ENCODE peak calls at places on chromosomes 4 and X, in nine cellular contexts. L, F, C, W, T, R, S, Y and X are unnamed samples.

GRCh38 chr4:27048350-27049100 is 187.9 kb downstream of the STIM2 start:
- DNase-seq in L (peak), F (no peak), C (no peak), W (no peak), T (no peak), R (no peak), S (no peak), Y (peak), X (no peak)

GRCh38 chrX:153627675-153628111 is 19.3 kb upstream of the DUSP9 start:
- DNase-seq in L (no peak), F (no peak), C (peak), W (peak), T (peak), R (no peak), S (no peak), Y (peak), X (no peak)

GRCh38 chrX:85379174-85379907 is at the start of gene POF1B:
- DNase-seq in L (no peak), F (peak), C (no peak), W (no peak), T (peak), R (no peak), S (peak), Y (no peak), X (peak)

GRCh38 chr4:103018391-103019318 is 850 bp downstream of the SLC9B1 start:
- DNase-seq in L (peak), F (peak), C (peak), W (peak), T (no peak), R (no peak), S (no peak), Y (peak), X (no peak)

GRCh38 chr4:105627620-105628019 is 75.2 kb downstream of the ARHGEF38 start:
- DNase-seq in L (no peak), F (no peak), C (no peak), W (no peak), T (no peak), R (no peak), S (no peak), Y (no peak), X (no peak)

GRCh38 chrX:120839506-120839905 is 36.2 kb downstream of the CT47B1 start:
- DNase-seq in L (no peak), F (no peak), C (no peak), W (no peak), T (no peak), R (no peak), S (no peak), Y (no peak), X (no peak)

GRCh38 chr4:5974321-5974720 is 43.9 kb downstream of the C4orf50 start:
- DNase-seq in L (no peak), F (no peak), C (no peak), W (no peak), T (no peak), R (peak), S (no peak), Y (no peak), X (peak)

GRCh38 chr4:120049732-120050494 is 16.7 kb downstream of the MAD2L1 start:
- DNase-seq in L (peak), F (peak), C (peak), W (peak), T (peak), R (peak), S (peak), Y (peak), X (peak)

GRCh38 chr4:94127707-94128328 is 79.8 kb upstream of the SMARCAD1 start:
- DNase-seq in L (peak), F (no peak), C (no peak), W (peak), T (no peak), R (no peak), S (no peak), Y (peak), X (no peak)

GRCh38 chr4:37453004-37453360 is 208.4 kb downstream of the NWD2 start:
- DNase-seq in L (peak), F (peak), C (no peak), W (peak), T (peak), R (no peak), S (peak), Y (peak), X (peak)

GRCh38 chrX:66680451-66680850 is 41.6 kb upstream of the EDA2R start:
- DNase-seq in L (no peak), F (no peak), C (no peak), W (no peak), T (no peak), R (no peak), S (no peak), Y (no peak), X (no peak)

DNA sequence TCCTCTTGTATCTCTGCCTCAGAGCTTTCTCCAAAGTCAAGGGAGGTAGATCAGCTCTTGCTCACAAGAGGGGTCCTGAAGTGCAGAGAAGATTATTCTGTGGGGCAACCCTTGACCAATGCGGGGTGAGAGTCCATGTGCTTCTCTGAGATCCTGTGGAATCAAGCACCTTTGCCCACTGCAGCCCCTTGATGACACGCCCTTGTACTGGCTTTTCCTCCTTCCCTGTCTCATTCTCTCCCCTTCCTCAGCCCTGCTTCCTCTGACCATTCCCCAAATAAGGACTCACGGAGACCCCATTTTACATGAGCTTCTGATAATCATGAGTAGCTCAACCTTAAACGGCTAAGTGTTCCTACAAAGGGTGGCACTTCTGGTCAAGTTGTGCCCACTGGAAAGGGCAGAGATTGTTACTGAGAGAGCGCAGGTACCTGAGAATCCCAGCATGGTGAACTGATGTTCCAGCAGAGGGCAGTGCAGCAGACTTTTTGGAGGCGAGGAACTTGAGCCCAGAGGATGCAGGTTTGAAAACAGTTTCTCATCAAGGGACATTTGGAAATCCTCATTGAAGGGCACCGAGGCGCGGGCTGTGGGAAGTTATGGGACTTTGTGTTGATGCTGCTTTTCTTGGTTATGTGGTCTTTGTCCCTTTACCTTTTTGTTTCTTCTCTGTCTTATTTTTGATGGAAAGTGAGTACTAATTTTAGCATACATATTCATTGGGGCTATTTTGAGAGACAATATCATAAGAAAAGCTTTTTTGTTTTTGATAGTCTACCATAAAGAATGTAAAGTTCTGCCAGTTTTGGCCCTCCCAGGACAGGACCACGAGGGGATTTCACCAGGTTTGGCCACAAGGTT is 201.3 kb downstream of the RBM46 start:
- DNase-seq in L (peak), F (peak), C (no peak), W (peak), T (peak), R (no peak), S (peak), Y (peak), X (peak)
- TF ChIP-seq EP300 in L (no peak), F (no peak), C (no peak), W (no peak), T (no peak), R (no peak), S (no peak), Y (no peak), X (no peak)

GRCh38 chr4:164239976-164240375 is 514.0 kb upstream of the SMIM31 start:
- DNase-seq in L (no peak), F (no peak), C (no peak), W (no peak), T (no peak), R (no peak), S (no peak), Y (no peak), X (no peak)
- TF ChIP-seq POLR2AphosphoS5 in L (no peak), F (no peak), C (no peak), W (no peak), T (no peak), R (no peak), S (no peak), Y (no peak), X (no peak)

GRCh38 chr4:124839786-124840390 is 127.4 kb upstream of the ANKRD50 start:
- DNase-seq in L (no peak), F (no peak), C (no peak), W (no peak), T (no peak), R (no peak), S (no peak), Y (no peak), X (no peak)
- TF ChIP-seq EP300 in L (no peak), F (no peak), C (no peak), W (no peak), T (no peak), R (no peak), S (no peak), Y (no peak), X (no peak)

GRCh38 chr4:1305781-1306455 is 16.2 kb downstream of the MAEA start:
- DNase-seq in L (peak), F (peak), C (no peak), W (no peak), T (no peak), R (no peak), S (no peak), Y (no peak), X (no peak)

GRCh38 chr4:1310796-1311715 is 21.4 kb downstream of the MAEA start:
- DNase-seq in L (no peak), F (no peak), C (no peak), W (no peak), T (no peak), R (no peak), S (no peak), Y (no peak), X (no peak)

GRCh38 chr4:1307951-1308735 is 18.5 kb downstream of the MAEA start:
- DNase-seq in L (no peak), F (no peak), C (no peak), W (no peak), T (no peak), R (no peak), S (no peak), Y (no peak), X (no peak)

GRCh38 chr4:1310031-1310795 is 20.5 kb downstream of the MAEA start:
- DNase-seq in L (no peak), F (no peak), C (no peak), W (no peak), T (no peak), R (no peak), S (no peak), Y (no peak), X (no peak)

GRCh38 chr4:1309261-1310010 is 19.7 kb downstream of the MAEA start:
- DNase-seq in L (peak), F (peak), C (peak), W (peak), T (peak), R (peak), S (peak), Y (peak), X (peak)
- TF ChIP-seq POLR2AphosphoS5 in L (no peak), F (no peak), C (peak), W (peak), T (no peak), R (no peak), S (no peak), Y (peak), X (peak)

DNA sequence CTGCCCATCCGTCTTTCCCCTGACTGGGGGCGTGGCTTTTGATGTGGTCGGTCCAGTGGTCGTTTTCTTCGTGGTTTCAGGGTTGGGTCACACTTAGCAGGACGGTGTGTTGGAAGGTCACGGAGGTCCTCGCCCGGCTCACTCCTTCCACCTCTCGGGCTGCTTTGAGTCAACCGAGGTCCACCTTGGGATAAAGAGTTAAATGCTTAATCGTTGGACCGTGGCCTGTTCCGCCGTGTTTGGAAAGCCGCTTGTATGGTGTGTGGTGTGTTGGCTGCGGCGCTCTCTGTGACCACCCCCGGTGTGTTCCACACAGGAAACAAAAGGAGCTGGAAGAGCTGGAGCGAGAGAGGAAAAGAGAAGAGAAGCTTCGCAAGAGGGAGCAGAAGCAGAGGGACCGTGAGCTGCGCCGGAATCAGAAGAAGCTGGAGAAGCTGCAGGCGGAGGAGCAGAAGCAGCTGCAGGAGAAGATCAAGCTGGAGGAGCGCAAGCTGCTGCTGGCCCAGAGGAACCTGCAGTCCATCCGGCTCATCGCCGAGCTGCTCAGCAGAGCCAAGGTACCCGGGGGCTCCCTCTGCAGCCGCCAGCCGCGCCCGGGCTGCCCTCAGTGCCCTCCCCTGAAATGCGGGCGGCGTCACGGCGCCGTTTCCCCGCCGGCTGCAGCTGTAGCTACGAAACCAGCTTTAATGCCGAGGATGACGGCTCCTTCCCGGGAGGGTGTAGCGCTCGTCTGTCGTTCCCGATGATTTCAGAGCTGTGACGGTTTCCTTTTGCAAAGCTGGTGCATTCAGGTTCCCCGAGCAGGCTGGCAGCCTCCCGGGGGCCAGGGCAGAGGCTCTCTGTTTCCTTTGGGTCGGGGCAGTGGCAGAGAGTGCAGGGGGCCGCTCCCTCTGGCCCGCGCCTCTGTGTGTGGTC is 7.7 kb downstream of the AKAP17A start:
- DNase-seq in L (no peak), F (no peak), C (no peak), W (no peak), T (no peak), R (peak), S (no peak), Y (no peak), X (no peak)
- TF ChIP-seq EP300 in L (no peak), F (no peak), C (no peak), W (no peak), T (no peak), R (no peak), S (no peak), Y (no peak), X (no peak)

GRCh38 chr4:78219825-78220224 is 162.7 kb downstream of the FRAS1 start:
- DNase-seq in L (no peak), F (no peak), C (no peak), W (peak), T (no peak), R (no peak), S (no peak), Y (no peak), X (no peak)

GRCh38 chr4:78218260-78218659 is 161.1 kb downstream of the FRAS1 start:
- DNase-seq in L (no peak), F (no peak), C (no peak), W (peak), T (no peak), R (no peak), S (no peak), Y (no peak), X (no peak)

GRCh38 chr4:78214078-78214477 is 157.0 kb downstream of the FRAS1 start:
- DNase-seq in L (no peak), F (no peak), C (no peak), W (no peak), T (no peak), R (no peak), S (no peak), Y (no peak), X (no peak)

GRCh38 chr4:78220283-78220682 is 163.2 kb downstream of the FRAS1 start:
- DNase-seq in L (no peak), F (no peak), C (no peak), W (peak), T (no peak), R (no peak), S (no peak), Y (no peak), X (no peak)

GRCh38 chr4:78217557-78217956 is 160.4 kb downstream of the FRAS1 start:
- DNase-seq in L (no peak), F (no peak), C (no peak), W (no peak), T (no peak), R (no peak), S (no peak), Y (no peak), X (no peak)
- TF ChIP-seq POLR2AphosphoS5 in L (no peak), F (no peak), C (no peak), W (no peak), T (no peak), R (no peak), S (no peak), Y (no peak), X (no peak)

GRCh38 chr4:3341760-3342159 is 48.9 kb downstream of the RGS12 start:
- DNase-seq in L (no peak), F (no peak), C (no peak), W (no peak), T (no peak), R (no peak), S (no peak), Y (no peak), X (no peak)

GRCh38 chr4:3340038-3340702 is 47.3 kb downstream of the RGS12 start:
- DNase-seq in L (no peak), F (no peak), C (no peak), W (no peak), T (no peak), R (no peak), S (no peak), Y (no peak), X (no peak)

GRCh38 chr4:3339566-3339965 is 46.7 kb downstream of the RGS12 start:
- DNase-seq in L (no peak), F (no peak), C (no peak), W (no peak), T (no peak), R (no peak), S (no peak), Y (no peak), X (no peak)

GRCh38 chr4:3342182-3342854 is 49.5 kb downstream of the RGS12 start:
- DNase-seq in L (no peak), F (no peak), C (no peak), W (peak), T (no peak), R (no peak), S (no peak), Y (no peak), X (no peak)

GRCh38 chr4:3340703-3341088 is 47.9 kb downstream of the RGS12 start:
- DNase-seq in L (no peak), F (no peak), C (no peak), W (no peak), T (peak), R (no peak), S (no peak), Y (no peak), X (peak)
- TF ChIP-seq EP300 in L (no peak), F (no peak), C (no peak), W (no peak), T (no peak), R (no peak), S (no peak), Y (no peak), X (no peak)

GRCh38 chr4:113471141-113471860 is 290.2 kb downstream of the CAMK2D start:
- DNase-seq in L (no peak), F (no peak), C (no peak), W (no peak), T (no peak), R (no peak), S (no peak), Y (no peak), X (no peak)

GRCh38 chr4:113467581-113467980 is 294.0 kb downstream of the CAMK2D start:
- DNase-seq in L (no peak), F (no peak), C (no peak), W (no peak), T (no peak), R (no peak), S (no peak), Y (no peak), X (no peak)

GRCh38 chr4:113469023-113469390 is 292.5 kb downstream of the CAMK2D start:
- DNase-seq in L (no peak), F (no peak), C (no peak), W (no peak), T (no peak), R (no peak), S (no peak), Y (no peak), X (no peak)

GRCh38 chr4:113469926-113470325 is 291.6 kb downstream of the CAMK2D start:
- DNase-seq in L (no peak), F (no peak), C (no peak), W (peak), T (no peak), R (no peak), S (no peak), Y (no peak), X (no peak)

DNA sequence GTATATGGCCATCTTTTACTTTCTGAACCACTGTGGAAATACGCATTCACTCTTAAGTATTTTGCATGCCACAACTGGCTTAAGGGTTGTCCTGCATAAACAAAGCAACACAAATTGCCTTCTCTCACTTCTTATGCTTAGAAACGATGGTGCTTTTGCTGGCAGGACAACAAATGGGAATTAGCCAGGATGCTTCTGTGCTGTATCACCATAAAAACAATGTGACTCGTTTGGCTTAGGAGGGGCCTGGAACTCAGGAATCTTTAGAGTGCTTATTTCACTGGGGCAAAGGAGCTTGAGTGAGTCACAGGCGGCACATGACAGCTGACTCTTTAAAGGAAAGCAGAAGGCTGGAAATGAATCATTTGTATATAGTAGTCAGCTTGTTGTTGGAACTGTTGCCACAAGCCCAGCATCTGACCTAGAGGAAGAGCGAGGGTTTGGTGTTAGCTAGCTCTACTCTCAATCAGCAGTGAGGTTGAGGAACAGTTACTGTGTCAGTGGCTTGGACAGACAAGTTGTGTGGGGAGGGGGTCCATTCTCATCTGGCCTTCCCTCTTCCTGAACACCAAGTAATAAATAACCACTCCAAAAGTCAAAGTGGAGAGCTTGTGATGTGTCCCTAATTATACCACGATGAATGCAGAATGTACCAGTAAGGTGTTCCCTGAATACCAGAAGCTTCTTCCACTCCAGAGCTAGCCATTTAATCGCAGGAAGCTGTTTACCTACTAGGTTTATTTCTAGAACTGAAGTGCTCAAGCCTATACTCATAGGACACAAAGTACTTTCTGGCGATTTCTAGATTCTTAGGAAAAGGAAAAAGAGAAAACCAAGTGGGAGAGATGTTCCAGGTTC is 293.1 kb downstream of the CAMK2D start:
- DNase-seq in L (no peak), F (peak), C (peak), W (peak), T (peak), R (no peak), S (no peak), Y (peak), X (peak)
- TF ChIP-seq POLR2AphosphoS5 in L (no peak), F (peak), C (peak), W (no peak), T (peak), R (peak), S (no peak), Y (peak), X (peak)

GRCh38 chr4:10534820-10535219 is 77.6 kb upstream of the ZNF518B start:
- DNase-seq in L (no peak), F (no peak), C (no peak), W (no peak), T (no peak), R (no peak), S (peak), Y (no peak), X (no peak)
- TF ChIP-seq EP300 in L (no peak), F (no peak), C (no peak), W (no peak), T (no peak), R (no peak), S (no peak), Y (no peak), X (no peak)